ENCODE peak calls at places on chromosomes 5 and 9, in five cellular contexts. R is GM13977, V is fibroblast of mammary gland, P is GM06990, B is Peyer's patch. S is an unnamed sample.

GRCh38 chr9:134910146-134910545 is 7.6 kb downstream of the FCN1 start:
- DNase-seq in R (no peak), P (no peak), B (no peak), V (no peak), S (no peak)

GRCh38 chr5:131259326-131259725 is 4.5 kb upstream of the CDC42SE2 start:
- DNase-seq in B (no peak), P (no peak), V (no peak), R (no peak), S (no peak)

GRCh38 chr9:79562749-79563386 is 8.9 kb upstream of the TLE4 start:
- DNase-seq in B (no peak), P (no peak), V (no peak), R (no peak), S (no peak)

GRCh38 chr5:169874626-169875025 is 105.7 kb downstream of the INSYN2B start:
- DNase-seq in P (no peak), V (peak), B (no peak), R (no peak), S (no peak)

GRCh38 chr5:170619869-170620268 is 116.0 kb downstream of the KCNIP1 start:
- DNase-seq in P (no peak), R (no peak), B (no peak), V (no peak), S (no peak)

GRCh38 chr5:176530406-176530982 is 6.7 kb downstream of the RNF44 start:
- DNase-seq in B (no peak), V (no peak), P (no peak), R (no peak), S (no peak)

GRCh38 chr9:82961504-82962125 is 101.3 kb downstream of the RASEF start:
- DNase-seq in B (peak), P (no peak), V (peak), R (peak), S (no peak)

GRCh38 chr9:112334319-112334828 is 955 bp upstream of the PTBP3 start:
- DNase-seq in R (peak), B (peak), V (peak), P (peak), S (no peak)

GRCh38 chr5:17269201-17269600 is 51.8 kb downstream of the BASP1 start:
- DNase-seq in V (no peak), B (peak), R (no peak), P (no peak), S (no peak)

GRCh38 chr5:31096238-31096865 is 97.1 kb upstream of the CDH6 start:
- DNase-seq in V (peak), P (no peak), R (no peak), B (no peak), S (no peak)

GRCh38 chr9:13014484-13014883 is 239.7 kb downstream of the LURAP1L start:
- DNase-seq in B (no peak), R (no peak), P (no peak), V (no peak), S (no peak)

GRCh38 chr5:139655727-139656271 is 7.7 kb downstream of the CXXC5 start:
- DNase-seq in R (no peak), V (peak), P (no peak), B (no peak), S (no peak)

GRCh38 chr5:97194366-97194765 is 11.3 kb upstream of the RIOK2 start:
- DNase-seq in R (no peak), P (no peak), V (no peak), B (no peak), S (no peak)

GRCh38 chr9:29798599-29798998 is 2225.3 kb upstream of the C9orf72 start:
- DNase-seq in B (no peak), R (no peak), V (no peak), P (no peak), S (no peak)

GRCh38 chr9:111992523-111992922 is 95.9 kb downstream of the UGCG start:
- DNase-seq in B (no peak), R (peak), P (peak), V (peak), S (no peak)

GRCh38 chr9:5321058-5321457 is 16.5 kb upstream of the RLN2 start:
- DNase-seq in P (no peak), B (no peak), V (no peak), R (peak), S (no peak)

GRCh38 chr5:140084466-140084865 is 29.4 kb upstream of the PURA start:
- DNase-seq in P (no peak), B (no peak), V (no peak), R (no peak), S (no peak)

GRCh38 chr9:132694144-132694543 is 23.9 kb downstream of the GTF3C4 start:
- DNase-seq in V (peak), B (no peak), R (no peak), P (no peak), S (no peak)

GRCh38 chr5:142958933-142959682 is 188.9 kb downstream of the ARHGAP26 start:
- DNase-seq in R (no peak), V (no peak), P (no peak), B (no peak), S (no peak)

GRCh38 chr9:135701067-135701967 is 668 bp upstream of the KCNT1 start:
- DNase-seq in R (peak), V (no peak), P (no peak), B (no peak), S (no peak)

GRCh38 chr5:76716456-76717157 is 681 bp downstream of the F2R start:
- DNase-seq in R (no peak), P (no peak), B (no peak), V (no peak), S (no peak)

GRCh38 chr5:98110270-98110669 is 663.2 kb upstream of the RGMB start:
- DNase-seq in P (no peak), V (peak), R (no peak), B (no peak), S (no peak)

GRCh38 chr9:3827175-3827574 is 301.4 kb upstream of the RFX3 start:
- DNase-seq in R (no peak), P (no peak), B (no peak), V (no peak), S (no peak)

GRCh38 chr9:124654431-124654830 is 116.7 kb downstream of the NR6A1 start:
- DNase-seq in P (no peak), R (no peak), B (no peak), V (no peak), S (no peak)

GRCh38 chr5:171953860-171954701 is 52.4 kb downstream of the FBXW11 start:
- DNase-seq in V (peak), R (no peak), B (no peak), P (no peak), S (no peak)

GRCh38 chr5:11222169-11222568 is 461.1 kb upstream of the DAP start:
- DNase-seq in V (no peak), R (no peak), B (no peak), P (no peak), S (no peak)

GRCh38 chr5:100777680-100778281 is 125.3 kb downstream of the ST8SIA4 start:
- DNase-seq in V (peak), P (peak), R (peak), B (peak), S (peak)

GRCh38 chr9:132514011-132514744 is 68.2 kb upstream of the BARHL1 start:
- DNase-seq in P (no peak), B (no peak), R (no peak), V (no peak), S (no peak)

GRCh38 chr9:130852801-130853200 is 17.7 kb downstream of the ABL1 start:
- DNase-seq in B (no peak), V (no peak), R (no peak), P (no peak), S (no peak)

GRCh38 chr5:81750308-81751008 is 439 bp downstream of the SSBP2 start:
- DNase-seq in R (peak), B (no peak), V (no peak), P (peak), S (no peak)

GRCh38 chr9:135586601-135587109 is 25.1 kb downstream of the PAEP start:
- DNase-seq in V (no peak), R (no peak), B (no peak), P (no peak), S (no peak)

GRCh38 chr5:143054480-143054941 is 284.3 kb downstream of the ARHGAP26 start:
- DNase-seq in P (peak), V (no peak), B (no peak), R (peak), S (no peak)

DNA sequence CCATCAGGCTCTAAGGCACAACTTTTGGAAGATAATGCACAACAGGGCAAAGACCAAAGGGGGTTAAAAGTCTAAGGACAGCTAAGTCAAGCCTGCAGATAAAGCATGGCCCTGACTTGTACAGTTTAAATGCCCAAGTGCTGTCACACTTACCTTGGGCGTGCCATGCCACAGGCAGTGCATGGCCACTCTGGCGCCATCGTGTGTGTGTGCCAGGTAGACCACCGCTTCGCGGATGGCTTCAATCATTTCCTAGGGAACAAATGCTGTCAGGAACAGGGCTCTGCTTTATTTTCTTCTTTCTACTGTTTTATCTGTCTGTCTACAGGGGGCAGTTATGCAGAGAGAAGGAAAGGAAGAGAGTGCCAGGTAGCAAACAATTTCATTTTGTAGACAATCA is 19.3 kb downstream of the PUM3 start:
- DNase-seq in P (no peak), V (no peak), R (no peak), B (no peak), S (no peak)
- TF ChIP-seq CTCF in P (peak), V (peak), R (no peak), B (no peak), S (no peak)

GRCh38 chr9:120869360-120869687 is 7.7 kb downstream of the PHF19 start:
- DNase-seq in R (no peak), B (no peak), V (no peak), P (no peak), S (no peak)

GRCh38 chr9:120869726-120870125 is 7.3 kb downstream of the PHF19 start:
- DNase-seq in P (no peak), B (no peak), V (no peak), R (no peak), S (no peak)

GRCh38 chr9:120867676-120868338 is 9.2 kb downstream of the PHF19 start:
- DNase-seq in V (no peak), R (no peak), B (no peak), P (no peak), S (no peak)

GRCh38 chr9:120868339-120868675 is 8.7 kb downstream of the PHF19 start:
- DNase-seq in B (no peak), R (no peak), P (no peak), V (peak), S (no peak)

GRCh38 chr9:120868676-120869359 is 8.2 kb downstream of the PHF19 start:
- DNase-seq in B (peak), R (peak), V (peak), P (peak), S (peak)
- TF ChIP-seq CTCF in B (peak), R (peak), V (peak), P (peak), S (peak)

DNA sequence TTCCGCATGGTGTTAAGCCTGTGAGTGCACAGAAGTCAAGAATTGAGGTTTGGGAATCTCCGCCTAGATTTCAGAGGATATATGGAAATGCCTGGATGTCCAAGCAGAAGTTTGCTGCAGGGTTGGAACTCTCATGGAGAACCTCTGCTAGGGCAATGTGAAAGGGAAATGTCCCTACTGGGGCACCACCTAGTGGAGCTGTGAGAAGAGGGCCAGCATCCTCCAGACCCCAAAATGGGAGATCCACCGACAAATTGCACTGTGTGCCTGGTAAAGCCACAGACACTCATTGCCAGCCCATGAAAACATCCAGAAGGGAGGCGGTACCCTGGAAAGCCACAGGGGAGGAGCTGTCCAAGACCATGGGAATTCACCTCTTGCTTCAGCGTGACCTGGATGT is 3.6 kb upstream of the SAXO1 start:
- DNase-seq in V (no peak), R (no peak), P (no peak), B (no peak), S (no peak)
- TF ChIP-seq CTCF in V (peak), R (peak), P (no peak), B (no peak), S (no peak)

DNA sequence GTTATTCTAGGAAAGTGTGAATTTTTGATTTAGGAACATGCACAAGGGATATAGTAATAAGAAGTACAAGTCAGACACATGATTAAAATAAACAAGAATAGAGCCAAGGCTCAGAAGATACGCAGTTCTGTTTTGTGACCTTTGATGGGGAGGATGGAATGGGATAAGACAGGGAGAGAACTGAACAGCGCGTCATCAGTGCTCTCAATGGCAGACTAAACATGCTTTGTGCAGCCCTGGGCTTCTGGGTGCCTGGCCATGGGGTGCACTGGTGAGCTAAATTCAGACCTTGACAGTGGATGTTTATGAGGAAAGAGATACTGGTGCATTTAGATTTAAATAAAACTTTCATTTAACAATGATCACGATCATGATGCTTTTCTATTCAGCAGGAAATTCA is 309.7 kb downstream of the ARHGEF28 start:
- DNase-seq in B (no peak), P (no peak), V (no peak), R (no peak), S (no peak)
- TF ChIP-seq CTCF in B (no peak), P (no peak), V (no peak), R (no peak), S (no peak)

GRCh38 chr5:34007675-34008600 is at the start of gene AMACR:
- DNase-seq in B (peak), V (peak), R (peak), P (peak), S (peak)
- TF ChIP-seq CTCF in B (peak), V (no peak), R (no peak), P (no peak), S (no peak)

DNA sequence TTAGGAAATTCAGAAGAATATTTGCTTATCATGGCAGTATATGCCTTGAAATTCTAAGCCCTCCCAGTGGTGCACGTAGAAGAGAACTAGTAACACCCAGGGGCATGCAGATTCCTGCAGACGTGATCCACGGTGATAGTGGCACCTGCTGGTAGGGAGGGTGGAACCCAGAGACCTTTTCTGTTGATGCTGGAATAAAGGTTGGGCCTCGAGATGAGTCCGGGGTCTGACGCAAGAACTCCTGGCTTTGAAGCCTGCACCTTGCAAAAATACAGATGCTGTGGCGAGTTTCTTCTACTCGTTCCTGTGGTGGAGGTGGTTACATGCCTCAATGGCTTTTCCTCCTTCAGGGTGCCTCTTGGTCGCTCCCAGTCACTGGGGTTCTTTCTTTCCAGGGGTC is 39.5 kb upstream of the PHF2 start:
- DNase-seq in P (no peak), V (no peak), B (no peak), R (no peak), S (no peak)
- TF ChIP-seq CTCF in P (no peak), V (no peak), B (no peak), R (no peak), S (no peak)

GRCh38 chr5:61603211-61603908 is 271.3 kb downstream of the ZSWIM6 start:
- DNase-seq in B (no peak), V (peak), P (no peak), R (no peak), S (no peak)
- TF ChIP-seq CTCF in B (no peak), V (no peak), P (no peak), R (no peak), S (no peak)

GRCh38 chr9:116002181-116002580 is 151.4 kb upstream of the PAPPA start:
- DNase-seq in R (no peak), V (no peak), B (no peak), P (no peak), S (no peak)
- TF ChIP-seq CTCF in R (no peak), V (no peak), B (no peak), P (no peak), S (no peak)